ENCODE peak calls at places on chromosomes 1 and 21, in nine cellular contexts. C is NCI-H2081, S is HuH-7, X is activated T-cell treated with anti-CD3 and anti-CD28 coated beads for 1 hour, Y is psoas muscle, R is ACHN, W is GM19239, E is H7, U is NCI-H345. I is an unnamed sample.

GRCh38 chr1:243548516-243548915 is 292.7 kb downstream of the SDCCAG8 start:
- DNase-seq in X (no peak), Y (no peak), E (no peak), U (no peak), C (no peak), S (no peak), W (no peak), R (no peak), I (no peak)

GRCh38 chr1:109818351-109819325 is 54.9 kb upstream of the EPS8L3 start:
- DNase-seq in C (no peak), E (no peak), R (no peak), U (no peak), Y (no peak), W (no peak), S (no peak), X (no peak), I (no peak)

GRCh38 chr1:199029855-199030254 is 391.0 kb downstream of the PTPRC start:
- DNase-seq in Y (no peak), W (no peak), C (no peak), R (no peak), U (no peak), E (no peak), X (no peak), S (no peak), I (peak)

GRCh38 chr1:109901106-109901505 is 9.5 kb upstream of the CSF1 start:
- DNase-seq in C (no peak), E (no peak), Y (no peak), X (no peak), S (no peak), W (no peak), R (no peak), U (no peak), I (no peak)

GRCh38 chr1:154219511-154219910 is 1.2 kb upstream of the UBAP2L start:
- DNase-seq in W (no peak), U (no peak), C (peak), E (no peak), R (peak), Y (no peak), S (no peak), X (no peak), I (no peak)

GRCh38 chr21:28393279-28393678 is 599.4 kb downstream of the LTN1 start:
- DNase-seq in R (no peak), X (no peak), C (peak), W (no peak), S (no peak), U (peak), E (no peak), Y (no peak), I (no peak)

GRCh38 chr1:45892068-45892785 is 88.8 kb downstream of the MAST2 start:
- DNase-seq in E (no peak), R (peak), X (no peak), U (no peak), Y (no peak), C (no peak), S (no peak), W (no peak), I (peak)

GRCh38 chr1:243422362-243422761 is 166.5 kb downstream of the SDCCAG8 start:
- DNase-seq in E (no peak), X (no peak), R (no peak), Y (no peak), U (no peak), S (no peak), W (no peak), C (peak), I (no peak)

GRCh38 chr1:230643887-230644286 is 1.6 kb downstream of the COG2 start:
- DNase-seq in E (no peak), U (no peak), C (no peak), X (no peak), S (no peak), Y (no peak), W (no peak), R (peak), I (peak)

GRCh38 chr1:159828176-159828575 is 1.5 kb downstream of the SLAMF8 start:
- DNase-seq in X (no peak), C (peak), R (no peak), Y (no peak), W (no peak), E (no peak), S (no peak), U (no peak), I (no peak)

GRCh38 chr21:43803558-43804300 is 14.4 kb downstream of the RRP1 start:
- DNase-seq in U (no peak), C (no peak), E (peak), X (no peak), W (no peak), S (no peak), R (no peak), Y (no peak), I (no peak)

I was measured in foreskin fibroblast.